ENCODE peak calls at places on chromosomes 7 and 10, in seven cellular contexts. U is RWPE1, R is prostate gland, W is psoas muscle, I is caudate nucleus, Z is sigmoid colon, O is SK-N-MC. H is an unnamed sample.
A peak's percentile ranks its signal among the peaks of the same experiment; 100 is the strongest.

GRCh38 chr7:48114589-48114988 is 25.5 kb downstream of the UPP1 start:
- DNase-seq in U (no peak), R (no peak), W (no peak), I (no peak), Z (no peak), O (no peak), H (no peak)

GRCh38 chr7:30992414-30992813 is 28.7 kb downstream of the GHRHR start:
- DNase-seq in U (peak; percentile 17), R (peak; percentile 26), W (no peak), I (no peak), Z (no peak), O (no peak), H (no peak)

GRCh38 chr7:155248366-155248756 is 49.3 kb upstream of the INSIG1 start:
- DNase-seq in U (no peak), R (no peak), W (no peak), I (no peak), Z (no peak), O (no peak), H (no peak)

GRCh38 chr10:32983333-32983909 is 25.4 kb upstream of the ITGB1 start:
- DNase-seq in U (peak; percentile 85), R (no peak), W (no peak), I (no peak), Z (no peak), O (no peak), H (no peak)

GRCh38 chr7:27999829-28000228 is 180.8 kb downstream of the JAZF1 start:
- DNase-seq in U (no peak), R (no peak), W (no peak), I (no peak), Z (no peak), O (no peak), H (no peak)

GRCh38 chr10:18157909-18158308 is 17.7 kb downstream of the CACNB2 start:
- DNase-seq in U (peak; percentile 62), R (no peak), W (no peak), I (no peak), Z (no peak), O (no peak), H (no peak)

GRCh38 chr7:95951997-95952795 is 179.8 kb downstream of the DYNC1I1 start:
- DNase-seq in U (no peak), R (no peak), W (no peak), I (no peak), Z (no peak), O (no peak), H (no peak)

GRCh38 chr7:17934612-17935247 is 5.6 kb downstream of the SNX13 start:
- DNase-seq in U (no peak), R (no peak), W (no peak), I (no peak), Z (no peak), O (no peak), H (no peak)

GRCh38 chr10:22505923-22506685 is 160.8 kb downstream of the SPAG6 start:
- DNase-seq in U (no peak), R (peak; percentile 85), W (no peak), I (no peak), Z (no peak), O (peak; percentile 1), H (no peak)

GRCh38 chr7:91287685-91288084 is 23.5 kb downstream of the FZD1 start:
- DNase-seq in U (no peak), R (peak; percentile 24), W (no peak), I (no peak), Z (no peak), O (no peak), H (no peak)

GRCh38 chr7:113710310-113711106 is 208.3 kb downstream of the PPP1R3A start:
- DNase-seq in U (peak; percentile 61), R (peak; percentile 42), W (no peak), I (no peak), Z (no peak), O (peak; percentile 86), H (peak; percentile 18)

GRCh38 chr7:132575987-132576722 is at the start of gene PLXNA4:
- DNase-seq in U (no peak), R (no peak), W (peak; percentile 53), I (peak; percentile 7), Z (peak; percentile 65), O (no peak), H (no peak)

GRCh38 chr7:116672596-116673503 is 854 bp downstream of the MET start:
- DNase-seq in U (no peak), R (peak; percentile 19), W (peak; percentile 75), I (no peak), Z (peak; percentile 68), O (no peak), H (no peak)

DNA sequence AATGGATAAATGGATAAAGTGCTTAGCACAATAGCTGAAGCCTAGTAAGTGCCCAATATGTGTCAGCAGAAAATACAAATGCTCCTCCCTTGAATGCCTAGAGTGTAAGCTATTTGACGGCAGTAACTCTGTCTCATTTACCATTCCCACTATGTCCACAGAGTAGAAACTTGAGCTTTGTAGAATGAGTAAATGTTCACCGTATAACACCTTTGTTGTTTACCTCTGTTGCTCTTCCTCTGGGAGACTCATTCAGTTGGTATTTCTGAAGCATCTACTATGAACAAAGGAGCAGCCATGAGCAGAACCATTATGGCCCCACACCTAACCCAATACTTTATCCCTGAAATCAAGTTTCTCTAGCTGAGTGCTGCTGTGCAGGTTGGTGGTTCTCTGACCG is 8.4 kb upstream of the SLC16A12 start:
- DNase-seq in U (no peak), R (no peak), W (no peak), I (no peak), Z (no peak), O (no peak), H (no peak)
- H3K27ac ChIP-seq in U (no peak overlapping the region), R (no peak overlapping the region), W (no peak overlapping the region), I (no peak overlapping the region), Z (no peak overlapping the region), O (no peak overlapping the region), H (no peak overlapping the region)

GRCh38 chr7:97017197-97018125 is 7.2 kb downstream of the DLX5 start:
- DNase-seq in U (no peak), R (no peak), W (no peak), I (no peak), Z (no peak), O (no peak), H (no peak)
- H3K27ac ChIP-seq in U (no peak overlapping the region), R (no peak overlapping the region), W (no peak overlapping the region), I (peak overlapping the region; percentile 74), Z (no peak overlapping the region), O (no peak overlapping the region), H (no peak overlapping the region)

GRCh38 chr10:20658158-20658557 is 239.0 kb downstream of the NEBL start:
- DNase-seq in U (no peak), R (no peak), W (no peak), I (no peak), Z (no peak), O (no peak), H (no peak)

GRCh38 chr10:20659225-20659624 is 237.9 kb downstream of the NEBL start:
- DNase-seq in U (peak; percentile 10), R (no peak), W (no peak), I (no peak), Z (no peak), O (no peak), H (no peak)

GRCh38 chr10:20662742-20663141 is 234.4 kb downstream of the NEBL start:
- DNase-seq in U (no peak), R (no peak), W (no peak), I (no peak), Z (no peak), O (no peak), H (no peak)
- H3K27ac ChIP-seq in U (no peak overlapping the region), R (no peak overlapping the region), W (no peak overlapping the region), I (no peak overlapping the region), Z (no peak overlapping the region), O (no peak overlapping the region), H (no peak overlapping the region)

GRCh38 chr7:138980575-138981285 is 459 bp downstream of the KIAA1549 start:
- DNase-seq in U (peak; percentile 6), R (no peak), W (no peak), I (no peak), Z (no peak), O (no peak), H (no peak)

GRCh38 chr7:138979226-138979979 is 1.8 kb downstream of the KIAA1549 start:
- DNase-seq in U (no peak), R (no peak), W (no peak), I (no peak), Z (no peak), O (no peak), H (no peak)

GRCh38 chr7:138981332-138982203 is at the start of gene KIAA1549:
- DNase-seq in U (peak; percentile 66), R (peak; percentile 54), W (peak; percentile 70), I (no peak), Z (peak; percentile 70), O (no peak), H (peak; percentile 11)

GRCh38 chr7:138978541-138979184 is 2.5 kb downstream of the KIAA1549 start:
- DNase-seq in U (no peak), R (no peak), W (no peak), I (no peak), Z (no peak), O (no peak), H (no peak)

GRCh38 chr7:138979988-138980574 is 1.1 kb downstream of the KIAA1549 start:
- DNase-seq in U (peak; percentile 9), R (no peak), W (no peak), I (no peak), Z (no peak), O (no peak), H (no peak)
- H3K27ac ChIP-seq in U (no peak overlapping the region), R (peak overlapping the region; percentile 35), W (no peak overlapping the region), I (peak overlapping the region; percentile 40), Z (no peak overlapping the region), O (no peak overlapping the region), H (no peak overlapping the region)

DNA sequence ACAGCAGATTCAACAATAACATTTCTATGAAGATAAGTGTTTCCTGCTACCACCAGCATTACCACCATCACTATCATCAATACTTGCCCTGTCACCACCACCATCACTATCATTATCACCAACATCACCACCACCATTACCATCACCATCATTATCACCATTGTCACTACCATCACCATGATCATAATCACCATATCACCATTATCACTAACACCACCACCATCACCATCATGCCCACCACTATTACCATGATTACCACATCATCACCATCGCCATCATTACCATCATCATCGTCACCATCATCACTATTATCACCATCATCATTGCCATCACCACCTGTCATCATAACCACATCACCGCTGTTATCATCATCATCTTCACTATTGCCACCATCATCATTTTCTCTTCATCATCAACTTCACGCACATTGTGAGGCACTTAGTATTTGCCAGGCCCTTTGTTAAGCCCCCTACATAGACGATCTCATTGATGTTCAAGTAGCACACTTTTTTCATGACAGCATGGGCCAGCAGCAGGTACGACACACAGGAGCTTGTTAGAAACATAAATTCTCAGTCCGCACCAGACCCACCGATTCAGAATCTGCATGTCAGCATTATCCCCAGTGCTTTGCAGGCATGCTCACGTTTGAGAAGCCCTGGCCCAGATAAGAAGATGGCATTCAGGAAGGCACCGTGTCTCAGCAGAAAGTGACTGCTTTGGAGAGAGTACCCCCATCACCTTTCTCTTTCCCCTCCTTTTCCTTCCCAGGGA is 161.1 kb downstream of the ADAM12 start:
- DNase-seq in U (no peak), R (no peak), W (no peak), I (no peak), Z (no peak), O (no peak), H (no peak)
- H3K27ac ChIP-seq in U (no peak overlapping the region), R (no peak overlapping the region), W (no peak overlapping the region), I (no peak overlapping the region), Z (no peak overlapping the region), O (no peak overlapping the region), H (no peak overlapping the region)

DNA sequence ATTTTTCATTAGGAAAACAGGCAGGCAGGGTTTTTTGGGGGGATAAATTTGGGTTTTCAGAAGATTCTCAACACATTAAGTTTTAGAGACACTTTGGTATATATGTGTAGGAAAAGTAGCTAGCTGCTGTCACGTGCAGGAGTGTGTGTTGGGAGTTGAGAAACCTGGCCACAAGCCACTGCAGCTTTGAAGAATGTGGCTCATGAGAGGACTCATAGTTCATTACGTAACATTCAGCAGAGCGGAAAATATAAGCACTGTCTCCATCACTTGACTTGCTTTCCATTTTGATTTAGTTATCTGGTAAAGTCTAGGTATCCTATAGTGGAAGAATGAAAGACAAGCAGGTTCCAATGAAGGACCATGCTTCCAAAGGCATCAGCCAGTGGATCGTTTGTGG is 31.2 kb downstream of the SMNDC1 start:
- DNase-seq in U (peak; percentile 55), R (peak; percentile 20), W (peak; percentile 65), I (no peak), Z (peak; percentile 95), O (no peak), H (peak; percentile 9)
- H3K27ac ChIP-seq in U (peak overlapping the region; percentile 39), R (no peak overlapping the region), W (peak overlapping the region; percentile 19), I (peak overlapping the region; percentile 89), Z (peak overlapping the region; percentile 77), O (no peak overlapping the region), H (peak overlapping the region; percentile 95)